ENCODE peak calls at places on chromosomes 12 and 14, in five cellular contexts. C, F, V, Y and L are unnamed samples. For H3K27me3, the result is how much of the 10 kb centered on the place peaks cover.

GRCh38 chr12:1796515-1797010 is 23.8 kb upstream of the LRTM2 start:
- DNase-seq in Y (no peak), F (peak), C (no peak), V (no peak), L (no peak)

GRCh38 chr12:19576421-19576925 is 137.2 kb downstream of the AEBP2 start:
- DNase-seq in F (no peak), Y (no peak), V (no peak), C (no peak), L (peak)

GRCh38 chr14:29235991-29236390 is 469.4 kb downstream of the FOXG1 start:
- DNase-seq in Y (no peak), V (no peak), F (no peak), C (no peak), L (peak)

GRCh38 chr14:100330396-100330931 is 7.3 kb downstream of the SLC25A47 start:
- DNase-seq in C (no peak), V (no peak), Y (no peak), F (no peak), L (no peak)

GRCh38 chr14:72902802-72903530 is 9.1 kb upstream of the DPF3 start:
- DNase-seq in F (no peak), Y (no peak), V (no peak), C (no peak), L (no peak)

GRCh38 chr12:18387706-18388105 is 126.4 kb downstream of the PIK3C2G start:
- DNase-seq in V (no peak), Y (no peak), F (no peak), C (no peak), L (no peak)

GRCh38 chr12:52713960-52714886 is 10.9 kb upstream of the KRT77 start:
- DNase-seq in V (no peak), C (no peak), F (no peak), Y (no peak), L (no peak)

GRCh38 chr12:118813778-118814359 is 167.5 kb upstream of the SRRM4 start:
- DNase-seq in Y (no peak), V (no peak), F (no peak), C (no peak), L (no peak)

GRCh38 chr12:27385756-27386155 is 53.1 kb downstream of the BMAL2 start:
- DNase-seq in F (no peak), V (no peak), C (no peak), Y (no peak), L (no peak)

GRCh38 chr14:36254020-36254614 is 66.3 kb downstream of the MBIP start:
- DNase-seq in F (no peak), V (no peak), Y (no peak), C (no peak), L (peak)

GRCh38 chr12:27627123-27627835 is 69.0 kb upstream of the REP15 start:
- DNase-seq in C (no peak), V (no peak), F (no peak), Y (peak), L (peak)

GRCh38 chr12:3014641-3015040 is 55.4 kb downstream of the TEAD4 start:
- DNase-seq in F (no peak), Y (no peak), V (no peak), C (no peak), L (no peak)

GRCh38 chr12:3018284-3019004 is 58.7 kb upstream of the TSPAN9 start:
- DNase-seq in V (no peak), F (no peak), C (no peak), Y (no peak), L (no peak)

GRCh38 chr12:3017281-3017680 is 58.1 kb downstream of the TEAD4 start:
- DNase-seq in V (no peak), Y (no peak), F (no peak), C (no peak), L (no peak)

GRCh38 chr12:3015356-3015755 is 56.2 kb downstream of the TEAD4 start:
- DNase-seq in F (no peak), C (no peak), V (no peak), Y (no peak), L (no peak)

GRCh38 chr12:3016191-3016590 is 57.0 kb downstream of the TEAD4 start:
- DNase-seq in Y (no peak), C (no peak), V (no peak), F (no peak), L (no peak)
- H3K27me3 ChIP-seq in Y (under half), C (under half), V (under half), F (under half), L (under half)

DNA sequence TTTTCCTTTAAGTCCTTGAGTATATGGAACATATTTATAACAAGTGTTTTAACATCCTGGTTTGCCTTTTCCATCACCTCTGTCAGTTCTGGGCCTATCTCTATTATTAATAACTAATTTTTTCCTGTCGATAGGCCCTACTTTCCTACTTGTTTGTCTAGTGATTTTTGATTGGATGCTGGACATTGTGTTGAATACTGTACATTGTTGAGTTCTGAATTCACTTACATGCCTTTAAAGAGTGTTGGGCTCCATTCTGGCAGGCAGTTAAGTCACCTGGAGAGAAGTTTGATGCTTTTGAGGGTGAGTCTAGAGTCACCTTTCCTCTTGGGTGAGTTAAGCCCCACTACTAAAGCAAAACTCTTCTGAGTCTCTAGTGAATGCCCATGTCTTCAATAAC is 77.5 kb upstream of the C14orf180 start:
- DNase-seq in V (no peak), F (no peak), Y (no peak), C (no peak), L (no peak)
- H3K27me3 ChIP-seq in V (under half), F (under half), Y (under half), C (under half), L (under half)

DNA sequence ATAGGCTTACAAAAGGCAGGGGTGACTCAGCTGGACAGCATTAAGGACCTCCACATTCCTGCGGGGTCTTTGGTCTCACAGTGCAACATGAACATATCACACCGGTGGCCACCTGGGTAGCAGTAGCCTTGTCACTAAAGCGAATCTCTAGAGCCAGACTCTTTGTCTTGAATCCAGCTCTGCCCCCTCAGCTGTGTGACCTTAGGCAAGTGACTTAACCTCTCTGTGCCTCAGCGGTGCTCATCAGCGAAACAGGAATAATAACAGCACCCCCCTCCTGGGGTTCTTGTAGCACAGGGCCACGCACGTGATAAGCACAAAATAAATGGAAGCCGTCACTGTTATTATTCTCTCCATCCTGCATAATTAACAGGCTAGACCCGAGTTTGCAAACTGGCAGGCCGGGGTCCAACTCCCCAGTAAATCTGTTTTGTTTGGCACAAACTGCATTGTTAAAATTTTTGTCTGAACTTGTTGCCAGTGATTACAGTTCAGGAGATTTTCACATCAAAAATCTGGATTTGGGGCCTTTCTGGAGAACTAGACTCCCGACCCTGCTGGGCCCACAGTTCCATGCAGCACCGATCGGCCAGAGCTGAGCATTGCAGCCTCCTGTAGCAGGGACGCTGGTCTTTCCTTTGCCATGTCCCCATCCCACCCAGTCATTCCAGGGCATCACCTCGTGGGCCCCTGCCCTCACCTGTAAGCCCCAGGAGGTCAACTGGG is 174.8 kb downstream of the PHETA1 start:
- DNase-seq in C (no peak), Y (no peak), F (no peak), V (no peak), L (no peak)
- H3K27me3 ChIP-seq in C (under half), Y (under half), F (under half), V (half or more), L (under half)

DNA sequence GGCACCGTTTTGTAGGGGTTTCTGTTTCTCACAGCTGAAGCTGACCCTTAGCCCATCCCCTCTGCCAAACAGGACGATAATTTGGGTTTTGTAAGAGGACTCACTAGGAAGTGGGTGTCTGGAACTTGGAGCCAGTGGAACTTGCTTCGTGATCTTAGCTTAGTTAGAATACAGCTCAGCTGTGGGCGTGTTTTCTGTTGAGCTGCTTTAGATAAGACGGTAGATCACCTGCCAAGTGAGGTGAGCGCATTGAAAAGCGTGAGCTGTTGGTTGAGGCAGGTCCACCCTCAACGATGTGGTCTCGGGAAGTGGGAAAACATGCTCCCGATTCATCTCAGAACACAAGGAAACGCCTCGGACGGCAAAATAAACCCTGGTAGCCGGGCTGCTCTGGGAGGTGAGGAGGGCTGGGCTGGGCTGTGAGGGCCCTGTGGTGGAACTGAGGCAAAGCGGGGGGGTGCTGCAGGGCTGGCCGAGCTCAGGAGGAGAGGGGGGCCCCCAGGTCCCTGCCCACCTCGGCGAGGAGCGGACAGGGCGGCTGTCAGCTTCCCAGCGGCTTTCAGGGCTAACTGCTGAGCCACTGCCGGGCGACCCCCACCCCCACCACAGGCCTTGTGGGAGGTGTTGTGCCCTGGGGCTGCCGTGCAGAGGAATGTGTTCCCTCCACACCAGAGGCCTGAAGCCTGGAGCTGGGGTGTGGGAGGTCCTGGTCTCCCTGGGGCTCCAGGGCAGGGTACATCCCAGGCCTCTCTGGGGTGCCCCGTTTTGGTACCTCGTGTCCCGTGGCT is 30.6 kb downstream of the NOC4L start:
- DNase-seq in F (peak), C (no peak), V (no peak), Y (no peak), L (no peak)
- H3K27me3 ChIP-seq in F (half or more), C (under half), V (under half), Y (half or more), L (half or more)

GRCh38 chr14:26859483-26859882 is 261.6 kb upstream of the NOVA1 start:
- DNase-seq in C (no peak), Y (no peak), V (no peak), F (no peak), L (no peak)

GRCh38 chr14:26860111-26860510 is 262.3 kb upstream of the NOVA1 start:
- DNase-seq in V (no peak), F (no peak), Y (no peak), C (no peak), L (no peak)

GRCh38 chr14:26867171-26867757 is 269.4 kb upstream of the NOVA1 start:
- DNase-seq in V (no peak), Y (no peak), F (no peak), C (no peak), L (no peak)

GRCh38 chr14:26866741-26867140 is 268.9 kb upstream of the NOVA1 start:
- DNase-seq in C (no peak), V (no peak), Y (no peak), F (no peak), L (no peak)

GRCh38 chr14:26863736-26864135 is 265.9 kb upstream of the NOVA1 start:
- DNase-seq in V (no peak), F (no peak), C (no peak), Y (no peak), L (no peak)
- H3K27me3 ChIP-seq in V (under half), F (under half), C (under half), Y (under half), L (under half)

DNA sequence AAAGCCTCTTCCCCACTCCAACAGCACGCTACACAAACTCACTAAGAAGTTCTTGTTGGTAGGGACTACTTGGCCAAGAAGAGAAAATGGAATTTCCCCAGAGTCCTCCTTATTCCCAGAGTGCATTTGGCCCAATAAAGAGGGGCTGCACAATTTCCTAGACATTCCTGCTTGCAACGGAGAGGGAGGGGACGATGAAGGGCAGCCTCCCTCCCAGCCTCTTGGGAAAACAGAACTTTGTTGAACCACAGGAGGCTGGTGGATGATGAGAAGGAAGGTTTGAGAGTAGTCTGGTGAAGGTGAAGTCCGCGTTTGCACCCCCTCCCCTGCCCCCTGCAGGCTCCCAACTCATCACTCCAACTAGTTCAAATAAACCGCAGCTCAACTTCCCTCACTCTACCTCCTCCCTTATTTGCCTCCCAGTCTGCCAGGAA is 19.1 kb upstream of the TBX3 start:
- DNase-seq in Y (no peak), V (no peak), F (no peak), C (no peak), L (no peak)
- H3K27me3 ChIP-seq in Y (under half), V (under half), F (half or more), C (under half), L (under half)

DNA sequence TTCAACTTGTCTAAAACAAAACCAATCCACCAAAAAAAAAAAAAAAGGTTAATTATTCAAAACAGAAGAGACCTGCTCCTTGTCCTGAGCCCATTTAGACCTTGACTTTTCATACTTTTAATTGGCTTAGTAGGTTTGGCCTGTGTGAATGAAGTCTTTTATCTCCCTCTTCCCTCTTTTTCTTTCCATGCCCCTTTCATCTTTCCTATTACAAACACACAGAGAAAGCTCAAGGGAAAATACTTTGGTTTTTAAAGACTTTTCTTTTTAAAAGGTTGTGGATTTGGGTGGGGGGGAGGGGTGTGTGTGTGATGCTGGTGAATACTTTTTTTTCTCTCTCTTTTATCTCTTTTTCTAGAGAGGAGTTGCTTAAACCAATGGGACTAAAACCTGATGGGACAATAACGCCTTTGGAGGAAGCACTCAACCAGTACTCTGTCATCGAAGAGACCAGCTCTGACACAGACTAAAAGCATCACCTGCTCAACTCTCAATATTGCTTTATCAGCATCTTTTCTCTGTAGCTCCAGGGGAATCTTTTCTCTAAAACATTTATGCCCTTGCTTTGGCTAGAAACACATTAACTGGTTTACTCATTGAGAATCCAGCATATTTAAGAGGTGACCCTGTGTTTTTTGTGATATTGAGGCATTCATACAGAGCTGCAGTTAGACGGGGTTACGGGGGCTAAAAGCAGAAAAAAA is 70.0 kb upstream of the TMEM263 start:
- DNase-seq in F (no peak), Y (no peak), V (no peak), C (no peak), L (no peak)
- H3K27me3 ChIP-seq in F (under half), Y (under half), V (under half), C (under half), L (under half)

GRCh38 chr12:4862809-4863208 is 46.9 kb upstream of the KCNA1 start:
- DNase-seq in C (no peak), V (no peak), Y (no peak), F (no peak), L (no peak)
- H3K27me3 ChIP-seq in C (under half), V (half or more), Y (under half), F (under half), L (half or more)